ENCODE peak calls at places on chromosomes 2 and 18, in eight cellular contexts. V is K562, M is spleen, F is brain microvascular endothelial cell, Y is psoas muscle, A is breast epithelium, I is dorsolateral prefrontal cortex, O is cardiac muscle cell. U is an unnamed sample.

GRCh38 chr18:47050468-47050867 is 15.0 kb upstream of the ELOA2 start:
- DNase-seq in V (peak), M (no peak), F (peak), Y (no peak), A (no peak), I (no peak), O (peak), U (peak)

GRCh38 chr2:10439185-10439879 is 8.8 kb downstream of the ODC1 start:
- DNase-seq in V (no peak), M (no peak), F (no peak), Y (no peak), A (no peak), I (no peak), O (peak), U (no peak)

GRCh38 chr18:75204262-75204977 is 4.5 kb downstream of the PTGR3 start:
- DNase-seq in V (no peak), M (no peak), F (no peak), Y (peak), A (no peak), I (no peak), O (peak), U (peak)

GRCh38 chr2:11208083-11208482 is 52.8 kb downstream of the SLC66A3 start:
- DNase-seq in V (no peak), M (no peak), F (no peak), Y (no peak), A (no peak), I (no peak), O (no peak), U (no peak)

GRCh38 chr2:72984172-72984671 is 66.9 kb downstream of the EMX1 start:
- DNase-seq in V (no peak), M (peak), F (no peak), Y (peak), A (no peak), I (no peak), O (peak), U (no peak)

GRCh38 chr2:24471662-24472061 is 19.4 kb upstream of the NCOA1 start:
- DNase-seq in V (no peak), M (no peak), F (no peak), Y (no peak), A (no peak), I (no peak), O (no peak), U (no peak)

GRCh38 chr2:45128580-45128997 is 119.3 kb upstream of the SIX2 start:
- DNase-seq in V (no peak), M (no peak), F (peak), Y (peak), A (no peak), I (no peak), O (peak), U (peak)

GRCh38 chr18:64175432-64175831 is 26.5 kb upstream of the LINC00305 start:
- DNase-seq in V (no peak), M (no peak), F (no peak), Y (no peak), A (no peak), I (no peak), O (no peak), U (no peak)

GRCh38 chr18:46213295-46213694 is 109.1 kb downstream of the HAUS1 start:
- DNase-seq in V (peak), M (no peak), F (no peak), Y (no peak), A (no peak), I (no peak), O (peak), U (peak)

GRCh38 chr2:238963164-238963969 is 115.5 kb downstream of the TWIST2 start:
- DNase-seq in V (no peak), M (no peak), F (peak), Y (no peak), A (no peak), I (no peak), O (peak), U (no peak)

DNA sequence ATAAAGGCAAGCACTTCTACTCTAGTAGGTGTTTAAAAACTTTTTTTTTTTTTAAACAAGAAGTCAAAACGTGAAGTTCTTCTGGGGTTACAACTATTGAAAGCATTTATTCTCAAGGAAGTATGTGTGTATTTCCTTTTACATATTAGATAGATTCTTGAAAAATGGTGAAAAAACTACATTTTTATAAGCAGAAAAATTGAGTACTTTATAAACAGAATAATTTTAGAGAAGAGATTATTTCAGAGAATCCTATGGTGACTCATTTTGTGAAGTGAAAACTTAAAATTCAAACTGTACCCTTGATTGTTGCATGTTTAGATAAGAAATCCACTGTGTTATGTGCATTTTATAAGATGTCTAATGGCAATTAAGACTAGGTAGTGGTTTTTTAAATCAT is 2.9 kb downstream of the EML4 start:
- DNase-seq in V (no peak), M (no peak), F (no peak), Y (no peak), A (no peak), I (no peak), O (no peak), U (no peak)
- H3K4me3 ChIP-seq in V (no peak), M (peak), F (no peak), Y (peak), A (peak), I (peak), O (peak), U (no peak)

DNA sequence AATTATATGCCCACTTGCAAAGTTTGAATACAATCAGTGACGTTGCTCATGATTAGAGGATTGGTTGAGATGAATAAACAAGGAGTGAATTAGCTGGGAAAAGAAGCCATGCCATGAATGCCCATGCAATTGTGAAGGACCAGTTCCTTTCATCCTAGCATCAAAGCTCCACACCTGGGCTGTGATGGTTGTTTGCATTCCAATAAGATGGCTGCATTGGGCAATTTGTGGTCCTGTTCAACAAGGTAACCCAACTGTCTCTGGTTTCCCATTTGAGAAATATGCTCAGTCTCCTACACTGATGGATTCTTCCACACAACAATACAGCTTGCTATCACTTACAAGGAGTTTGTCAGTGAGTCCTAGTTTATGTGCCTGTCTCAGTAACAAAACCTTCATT is 550.2 kb downstream of the STK39 start:
- DNase-seq in V (no peak), M (no peak), F (no peak), Y (no peak), A (no peak), I (no peak), O (no peak), U (no peak)
- TF ChIP-seq CTCF in V (no peak), M (no peak), F (no peak), Y (no peak), A (no peak), I (no peak), O (no peak), U (no peak)

GRCh38 chr2:127735044-127735443 is 33.7 kb downstream of the SFT2D3 start:
- DNase-seq in V (no peak), M (no peak), F (no peak), Y (no peak), A (no peak), I (no peak), O (no peak), U (no peak)
- H3K4me3 ChIP-seq in V (no peak), M (no peak), F (no peak), Y (no peak), A (no peak), I (no peak), O (no peak), U (no peak)

DNA sequence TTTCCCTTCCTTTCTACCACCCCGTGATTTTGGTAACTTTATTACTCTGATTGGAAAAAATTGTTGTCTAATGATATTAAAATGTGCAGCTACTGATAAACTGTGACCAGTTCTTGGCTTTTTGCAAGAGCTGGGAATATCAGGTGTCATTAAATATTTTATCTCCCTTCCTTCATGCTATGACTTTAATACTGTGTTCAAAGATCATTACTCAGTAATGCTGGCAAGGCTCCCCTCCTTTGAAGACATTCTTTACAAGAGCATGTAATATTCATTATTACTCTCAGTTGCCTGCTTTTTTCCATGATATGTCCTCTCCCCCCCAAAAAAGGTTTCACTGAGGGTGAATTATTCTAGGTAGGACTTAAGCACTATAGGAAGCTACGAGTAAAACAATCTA is 75.4 kb downstream of the HRH4 start:
- DNase-seq in V (no peak), M (no peak), F (no peak), Y (no peak), A (no peak), I (no peak), O (no peak), U (no peak)
- TF ChIP-seq CTCF in V (no peak), M (no peak), F (no peak), Y (no peak), A (no peak), I (no peak), O (no peak), U (no peak)

GRCh38 chr2:197209274-197209673 is 101.3 kb downstream of the ANKRD44 start:
- DNase-seq in V (no peak), M (no peak), F (no peak), Y (no peak), A (no peak), I (no peak), O (no peak), U (no peak)
- H3K4me3 ChIP-seq in V (no peak), M (no peak), F (no peak), Y (no peak), A (no peak), I (no peak), O (no peak), U (no peak)

DNA sequence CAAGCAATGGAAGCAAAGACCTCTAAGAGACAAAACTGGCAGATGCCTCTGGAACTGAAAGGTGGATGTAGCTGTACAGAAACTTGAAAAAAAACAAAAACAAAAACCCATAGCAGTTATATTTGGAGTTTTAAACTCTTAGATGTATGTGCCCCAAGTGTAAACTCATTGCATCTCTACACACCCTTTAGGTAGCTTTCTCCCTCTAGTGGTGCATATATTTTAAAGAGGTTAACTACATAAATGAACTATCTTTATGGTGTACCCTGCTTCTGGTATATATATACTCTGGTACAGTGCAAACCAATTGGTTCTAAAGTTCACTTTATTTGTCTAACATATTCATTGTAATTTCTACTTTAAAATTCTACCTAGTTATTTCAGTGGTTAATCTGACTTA is 518.2 kb downstream of the NRXN1 start:
- DNase-seq in V (no peak), M (no peak), F (no peak), Y (no peak), A (no peak), I (no peak), O (no peak), U (no peak)
- TF ChIP-seq CTCF in V (no peak), M (no peak), F (peak), Y (no peak), A (no peak), I (no peak), O (no peak), U (peak)